ENCODE peak calls at places on chromosomes 7 and 10, in ten cellular contexts. One of them, this sample, is unnamed.

GRCh38 chr7:7830122-7830878 is 111.9 kb upstream of the RPA3 start:
- DNase-seq in body of pancreas: peak; percentile 70
- DNase-seq in GM04503: no peak
- DNase-seq in neural crest cell: no peak
- DNase-seq in stimulated activated CD4-positive, alpha-beta T cell treated with anti-CD3 and anti-CD28 coated beads, Interleukin-4, amount 100 ng/mL, for 4 hours: no peak
- DNase-seq in aorta: no peak
- DNase-seq in NCI-H1105 treated with DMSO at 0.1 percent for 48 hours: peak; percentile 97
- DNase-seq in cardiac muscle cell: no peak
- DNase-seq in left colon: no peak
- DNase-seq in HuH-7.5: peak; percentile 14
- DNase-seq in this sample: no peak

GRCh38 chr7:128378637-128379036 is 17.1 kb upstream of the PRRT4 start:
- DNase-seq in body of pancreas: no peak
- DNase-seq in GM04503: no peak
- DNase-seq in neural crest cell: no peak
- DNase-seq in stimulated activated CD4-positive, alpha-beta T cell treated with anti-CD3 and anti-CD28 coated beads, Interleukin-4, amount 100 ng/mL, for 4 hours: no peak
- DNase-seq in aorta: no peak
- DNase-seq in NCI-H1105 treated with DMSO at 0.1 percent for 48 hours: no peak
- DNase-seq in cardiac muscle cell: no peak
- DNase-seq in left colon: no peak
- DNase-seq in HuH-7.5: no peak
- DNase-seq in this sample: no peak

GRCh38 chr7:54542920-54543539 is 855 bp downstream of the VSTM2A start:
- DNase-seq in body of pancreas: no peak
- DNase-seq in GM04503: no peak
- DNase-seq in neural crest cell: peak; percentile 18
- DNase-seq in stimulated activated CD4-positive, alpha-beta T cell treated with anti-CD3 and anti-CD28 coated beads, Interleukin-4, amount 100 ng/mL, for 4 hours: no peak
- DNase-seq in aorta: no peak
- DNase-seq in NCI-H1105 treated with DMSO at 0.1 percent for 48 hours: no peak
- DNase-seq in cardiac muscle cell: peak; percentile 27
- DNase-seq in left colon: no peak
- DNase-seq in HuH-7.5: peak; percentile 55
- DNase-seq in this sample: no peak

GRCh38 chr10:79981673-79982485 is 33.0 kb upstream of the SFTPD start:
- DNase-seq in body of pancreas: peak; percentile 78
- DNase-seq in GM04503: no peak
- DNase-seq in neural crest cell: peak; percentile 41
- DNase-seq in stimulated activated CD4-positive, alpha-beta T cell treated with anti-CD3 and anti-CD28 coated beads, Interleukin-4, amount 100 ng/mL, for 4 hours: no peak
- DNase-seq in aorta: peak; percentile 87
- DNase-seq in NCI-H1105 treated with DMSO at 0.1 percent for 48 hours: peak; percentile 67
- DNase-seq in cardiac muscle cell: peak; percentile 68
- DNase-seq in left colon: peak; percentile 36
- DNase-seq in HuH-7.5: peak; percentile 13
- DNase-seq in this sample: peak; percentile 52

GRCh38 chr10:97163646-97164535 is 21.9 kb downstream of the SLIT1 start:
- DNase-seq in body of pancreas: no peak
- DNase-seq in GM04503: no peak
- DNase-seq in neural crest cell: no peak
- DNase-seq in stimulated activated CD4-positive, alpha-beta T cell treated with anti-CD3 and anti-CD28 coated beads, Interleukin-4, amount 100 ng/mL, for 4 hours: no peak
- DNase-seq in aorta: no peak
- DNase-seq in NCI-H1105 treated with DMSO at 0.1 percent for 48 hours: no peak
- DNase-seq in cardiac muscle cell: no peak
- DNase-seq in left colon: no peak
- DNase-seq in HuH-7.5: no peak
- DNase-seq in this sample: no peak

GRCh38 chr7:91718071-91718470 is 162.4 kb downstream of the MTERF1 start:
- DNase-seq in body of pancreas: no peak
- DNase-seq in GM04503: no peak
- DNase-seq in neural crest cell: no peak
- DNase-seq in stimulated activated CD4-positive, alpha-beta T cell treated with anti-CD3 and anti-CD28 coated beads, Interleukin-4, amount 100 ng/mL, for 4 hours: no peak
- DNase-seq in aorta: no peak
- DNase-seq in NCI-H1105 treated with DMSO at 0.1 percent for 48 hours: no peak
- DNase-seq in cardiac muscle cell: peak; percentile 11
- DNase-seq in left colon: no peak
- DNase-seq in HuH-7.5: no peak
- DNase-seq in this sample: no peak

GRCh38 chr7:106521115-106521514 is 139.8 kb downstream of the CCDC71L start:
- DNase-seq in body of pancreas: no peak
- DNase-seq in GM04503: no peak
- DNase-seq in neural crest cell: no peak
- DNase-seq in stimulated activated CD4-positive, alpha-beta T cell treated with anti-CD3 and anti-CD28 coated beads, Interleukin-4, amount 100 ng/mL, for 4 hours: no peak
- DNase-seq in aorta: no peak
- DNase-seq in NCI-H1105 treated with DMSO at 0.1 percent for 48 hours: no peak
- DNase-seq in cardiac muscle cell: no peak
- DNase-seq in left colon: no peak
- DNase-seq in HuH-7.5: no peak
- DNase-seq in this sample: no peak

GRCh38 chr7:37558320-37558719 is 109.7 kb upstream of the ELMO1 start:
- DNase-seq in body of pancreas: no peak
- DNase-seq in GM04503: no peak
- DNase-seq in neural crest cell: no peak
- DNase-seq in stimulated activated CD4-positive, alpha-beta T cell treated with anti-CD3 and anti-CD28 coated beads, Interleukin-4, amount 100 ng/mL, for 4 hours: no peak
- DNase-seq in aorta: no peak
- DNase-seq in NCI-H1105 treated with DMSO at 0.1 percent for 48 hours: no peak
- DNase-seq in cardiac muscle cell: no peak
- DNase-seq in left colon: no peak
- DNase-seq in HuH-7.5: no peak
- DNase-seq in this sample: no peak

GRCh38 chr10:79380918-79381775 is 33.9 kb downstream of the PPIF start:
- DNase-seq in body of pancreas: no peak
- DNase-seq in GM04503: no peak
- DNase-seq in neural crest cell: no peak
- DNase-seq in stimulated activated CD4-positive, alpha-beta T cell treated with anti-CD3 and anti-CD28 coated beads, Interleukin-4, amount 100 ng/mL, for 4 hours: no peak
- DNase-seq in aorta: no peak
- DNase-seq in NCI-H1105 treated with DMSO at 0.1 percent for 48 hours: no peak
- DNase-seq in cardiac muscle cell: no peak
- DNase-seq in left colon: peak; percentile 23
- DNase-seq in HuH-7.5: no peak
- DNase-seq in this sample: peak; percentile 5

This sample was measured in transverse colon.